ENCODE peak calls at places on chromosomes 2 and 18, in five cellular contexts. One of them, this sample, is unnamed.
A peak's percentile ranks its signal among the peaks of the same experiment; 100 is the strongest.

GRCh38 chr2:29401994-29402393 is 286.8 kb downstream of the CLIP4 start:
- DNase-seq in GM13977: no peak
- DNase-seq in AG08396: no peak
- DNase-seq in foreskin fibroblast: no peak
- DNase-seq in stimulated activated CD4-positive, alpha-beta T cell treated with anti-CD3 and anti-CD28 coated beads, Interleukin-1b, Interleukin-23, amount 100 ng/mL, for 24 hours: no peak
- DNase-seq in this sample: no peak

GRCh38 chr18:58447342-58448190 is 181.3 kb downstream of the ALPK2 start:
- DNase-seq in foreskin fibroblast: peak; percentile 34
- DNase-seq in AG08396: no peak
- DNase-seq in GM13977: no peak
- DNase-seq in stimulated activated CD4-positive, alpha-beta T cell treated with anti-CD3 and anti-CD28 coated beads, Interleukin-1b, Interleukin-23, amount 100 ng/mL, for 24 hours: no peak
- DNase-seq in this sample: no peak

GRCh38 chr2:153057743-153058142 is 339.3 kb downstream of the ARL6IP6 start:
- DNase-seq in GM13977: no peak
- DNase-seq in foreskin fibroblast: no peak
- DNase-seq in AG08396: no peak
- DNase-seq in stimulated activated CD4-positive, alpha-beta T cell treated with anti-CD3 and anti-CD28 coated beads, Interleukin-1b, Interleukin-23, amount 100 ng/mL, for 24 hours: no peak
- DNase-seq in this sample: no peak

GRCh38 chr2:100417745-100418090 is 250 bp upstream of the CHST10 start:
- DNase-seq in AG08396: no peak
- DNase-seq in stimulated activated CD4-positive, alpha-beta T cell treated with anti-CD3 and anti-CD28 coated beads, Interleukin-1b, Interleukin-23, amount 100 ng/mL, for 24 hours: no peak
- DNase-seq in foreskin fibroblast: no peak
- DNase-seq in GM13977: no peak
- DNase-seq in this sample: peak; percentile 37

GRCh38 chr2:230927711-230928341 is 2.8 kb upstream of the GPR55 start:
- DNase-seq in foreskin fibroblast: no peak
- DNase-seq in AG08396: no peak
- DNase-seq in stimulated activated CD4-positive, alpha-beta T cell treated with anti-CD3 and anti-CD28 coated beads, Interleukin-1b, Interleukin-23, amount 100 ng/mL, for 24 hours: no peak
- DNase-seq in GM13977: no peak
- DNase-seq in this sample: no peak

GRCh38 chr18:56955490-56955889 is 191.4 kb upstream of the BOD1L2 start:
- DNase-seq in AG08396: no peak
- DNase-seq in stimulated activated CD4-positive, alpha-beta T cell treated with anti-CD3 and anti-CD28 coated beads, Interleukin-1b, Interleukin-23, amount 100 ng/mL, for 24 hours: no peak
- DNase-seq in foreskin fibroblast: no peak
- DNase-seq in GM13977: no peak
- DNase-seq in this sample: no peak

GRCh38 chr2:177331446-177331997 is 61.1 kb upstream of the AGPS start:
- DNase-seq in foreskin fibroblast: no peak
- DNase-seq in stimulated activated CD4-positive, alpha-beta T cell treated with anti-CD3 and anti-CD28 coated beads, Interleukin-1b, Interleukin-23, amount 100 ng/mL, for 24 hours: no peak
- DNase-seq in GM13977: no peak
- DNase-seq in AG08396: no peak
- DNase-seq in this sample: no peak

GRCh38 chr2:19902272-19902730 is 518 bp upstream of the TTC32 start:
- DNase-seq in GM13977: no peak
- DNase-seq in foreskin fibroblast: no peak
- DNase-seq in stimulated activated CD4-positive, alpha-beta T cell treated with anti-CD3 and anti-CD28 coated beads, Interleukin-1b, Interleukin-23, amount 100 ng/mL, for 24 hours: no peak
- DNase-seq in AG08396: no peak
- DNase-seq in this sample: no peak

GRCh38 chr2:220684099-220684498 is 888.0 kb downstream of the EPHA4 start:
- DNase-seq in foreskin fibroblast: no peak
- DNase-seq in AG08396: no peak
- DNase-seq in stimulated activated CD4-positive, alpha-beta T cell treated with anti-CD3 and anti-CD28 coated beads, Interleukin-1b, Interleukin-23, amount 100 ng/mL, for 24 hours: no peak
- DNase-seq in GM13977: no peak
- DNase-seq in this sample: no peak

GRCh38 chr18:49691177-49691608 is 122.1 kb downstream of the ACAA2 start:
- DNase-seq in GM13977: no peak
- DNase-seq in foreskin fibroblast: peak; percentile 88
- DNase-seq in stimulated activated CD4-positive, alpha-beta T cell treated with anti-CD3 and anti-CD28 coated beads, Interleukin-1b, Interleukin-23, amount 100 ng/mL, for 24 hours: no peak
- DNase-seq in AG08396: peak; percentile 60
- DNase-seq in this sample: no peak

GRCh38 chr2:69026026-69026425 is 13.0 kb downstream of the ANTXR1 start:
- DNase-seq in AG08396: no peak
- DNase-seq in stimulated activated CD4-positive, alpha-beta T cell treated with anti-CD3 and anti-CD28 coated beads, Interleukin-1b, Interleukin-23, amount 100 ng/mL, for 24 hours: no peak
- DNase-seq in GM13977: peak; percentile 49
- DNase-seq in foreskin fibroblast: no peak
- DNase-seq in this sample: peak; percentile 52

This sample was measured in GM20000.